ENCODE peak calls at places on chromosomes 6 and 20, in eight cellular contexts. One of them, this sample, is unnamed.

GRCh38 chr20:5077761-5078387 is 41.9 kb downstream of the PCNA start:
- DNase-seq in NCI-H774: no peak
- DNase-seq in NCI-H1694 treated with DMSO at 0.1 percent for 48 hours: no peak
- DNase-seq in mucosa of descending colon: no peak
- DNase-seq in left cardiac atrium: no peak
- DNase-seq in A172: peak; percentile 29
- DNase-seq in HEK293T: no peak
- DNase-seq in T-helper 1 cell: no peak
- DNase-seq in this sample: no peak

GRCh38 chr20:37880726-37881591 is 22.0 kb upstream of the VSTM2L start:
- DNase-seq in NCI-H774: no peak
- DNase-seq in NCI-H1694 treated with DMSO at 0.1 percent for 48 hours: no peak
- DNase-seq in mucosa of descending colon: no peak
- DNase-seq in left cardiac atrium: peak; percentile 87
- DNase-seq in A172: no peak
- DNase-seq in HEK293T: peak; percentile 34
- DNase-seq in T-helper 1 cell: no peak
- DNase-seq in this sample: no peak

GRCh38 chr6:63663147-63663877 is 27.7 kb downstream of the PHF3 start:
- DNase-seq in NCI-H774: no peak
- DNase-seq in NCI-H1694 treated with DMSO at 0.1 percent for 48 hours: no peak
- DNase-seq in mucosa of descending colon: no peak
- DNase-seq in left cardiac atrium: no peak
- DNase-seq in A172: peak; percentile 67
- DNase-seq in HEK293T: no peak
- DNase-seq in T-helper 1 cell: no peak
- DNase-seq in this sample: no peak

GRCh38 chr6:140462495-140463311 is 1088.3 kb upstream of the CITED2 start:
- DNase-seq in NCI-H774: peak; percentile 66
- DNase-seq in NCI-H1694 treated with DMSO at 0.1 percent for 48 hours: no peak
- DNase-seq in mucosa of descending colon: peak; percentile 38
- DNase-seq in left cardiac atrium: no peak
- DNase-seq in A172: peak; percentile 57
- DNase-seq in HEK293T: no peak
- DNase-seq in T-helper 1 cell: no peak
- DNase-seq in this sample: no peak

GRCh38 chr6:44041461-44042260 is 85.6 kb downstream of the MRPL14 start:
- DNase-seq in NCI-H774: no peak
- DNase-seq in NCI-H1694 treated with DMSO at 0.1 percent for 48 hours: no peak
- DNase-seq in mucosa of descending colon: no peak
- DNase-seq in left cardiac atrium: peak; percentile 63
- DNase-seq in A172: peak; percentile 96
- DNase-seq in HEK293T: no peak
- DNase-seq in T-helper 1 cell: no peak
- DNase-seq in this sample: no peak

GRCh38 chr6:92132446-92132845 is 1286.9 kb downstream of the EPHA7 start:
- DNase-seq in NCI-H774: no peak
- DNase-seq in NCI-H1694 treated with DMSO at 0.1 percent for 48 hours: no peak
- DNase-seq in mucosa of descending colon: no peak
- DNase-seq in left cardiac atrium: no peak
- DNase-seq in A172: no peak
- DNase-seq in HEK293T: no peak
- DNase-seq in T-helper 1 cell: no peak
- DNase-seq in this sample: no peak

GRCh38 chr6:2938632-2939083 is 32.7 kb downstream of the SERPINB6 start:
- DNase-seq in NCI-H774: no peak
- DNase-seq in NCI-H1694 treated with DMSO at 0.1 percent for 48 hours: no peak
- DNase-seq in mucosa of descending colon: peak; percentile 64
- DNase-seq in left cardiac atrium: no peak
- DNase-seq in A172: no peak
- DNase-seq in HEK293T: peak; percentile 30
- DNase-seq in T-helper 1 cell: no peak
- DNase-seq in this sample: no peak

GRCh38 chr6:104585646-104586045 is 274.1 kb downstream of the HACE1 start:
- DNase-seq in NCI-H774: no peak
- DNase-seq in NCI-H1694 treated with DMSO at 0.1 percent for 48 hours: no peak
- DNase-seq in mucosa of descending colon: no peak
- DNase-seq in left cardiac atrium: no peak
- DNase-seq in A172: no peak
- DNase-seq in HEK293T: no peak
- DNase-seq in T-helper 1 cell: no peak
- DNase-seq in this sample: no peak

GRCh38 chr6:34248198-34248726 is 544 bp downstream of the SMIM29 start:
- DNase-seq in NCI-H774: no peak
- DNase-seq in NCI-H1694 treated with DMSO at 0.1 percent for 48 hours: no peak
- DNase-seq in mucosa of descending colon: peak; percentile 70
- DNase-seq in left cardiac atrium: peak; percentile 78
- DNase-seq in A172: peak; percentile 52
- DNase-seq in HEK293T: peak; percentile 12
- DNase-seq in T-helper 1 cell: no peak
- DNase-seq in this sample: peak; percentile 38

GRCh38 chr20:40265872-40266533 is 423.0 kb downstream of the MAFB start:
- DNase-seq in NCI-H774: no peak
- DNase-seq in NCI-H1694 treated with DMSO at 0.1 percent for 48 hours: peak; percentile 5
- DNase-seq in mucosa of descending colon: peak; percentile 64
- DNase-seq in left cardiac atrium: no peak
- DNase-seq in A172: peak; percentile 25
- DNase-seq in HEK293T: no peak
- DNase-seq in T-helper 1 cell: no peak
- DNase-seq in this sample: no peak

GRCh38 chr6:33914519-33915120 is 110.8 kb upstream of the MLN start:
- DNase-seq in NCI-H774: no peak
- DNase-seq in NCI-H1694 treated with DMSO at 0.1 percent for 48 hours: no peak
- DNase-seq in mucosa of descending colon: peak; percentile 42
- DNase-seq in left cardiac atrium: no peak
- DNase-seq in A172: no peak
- DNase-seq in HEK293T: no peak
- DNase-seq in T-helper 1 cell: no peak
- DNase-seq in this sample: no peak

GRCh38 chr20:44624743-44625271 is 26.7 kb downstream of the ADA start:
- DNase-seq in NCI-H774: no peak
- DNase-seq in NCI-H1694 treated with DMSO at 0.1 percent for 48 hours: no peak
- DNase-seq in mucosa of descending colon: no peak
- DNase-seq in left cardiac atrium: no peak
- DNase-seq in A172: no peak
- DNase-seq in HEK293T: no peak
- DNase-seq in T-helper 1 cell: no peak
- DNase-seq in this sample: no peak

GRCh38 chr6:6694825-6695710 is 106.5 kb downstream of the LY86 start:
- DNase-seq in NCI-H774: no peak
- DNase-seq in NCI-H1694 treated with DMSO at 0.1 percent for 48 hours: no peak
- DNase-seq in mucosa of descending colon: peak; percentile 90
- DNase-seq in left cardiac atrium: peak; percentile 75
- DNase-seq in A172: no peak
- DNase-seq in HEK293T: no peak
- DNase-seq in T-helper 1 cell: no peak
- DNase-seq in this sample: no peak

GRCh38 chr6:157995458-157995857 is 13.8 kb downstream of the SYNJ2 start:
- DNase-seq in NCI-H774: no peak
- DNase-seq in NCI-H1694 treated with DMSO at 0.1 percent for 48 hours: peak; percentile 58
- DNase-seq in mucosa of descending colon: no peak
- DNase-seq in left cardiac atrium: peak; percentile 7
- DNase-seq in A172: no peak
- DNase-seq in HEK293T: no peak
- DNase-seq in T-helper 1 cell: no peak
- DNase-seq in this sample: no peak

GRCh38 chr20:32930181-32930580 is 71.5 kb downstream of the EFCAB8 start:
- DNase-seq in NCI-H774: no peak
- DNase-seq in NCI-H1694 treated with DMSO at 0.1 percent for 48 hours: no peak
- DNase-seq in mucosa of descending colon: no peak
- DNase-seq in left cardiac atrium: no peak
- DNase-seq in A172: no peak
- DNase-seq in HEK293T: no peak
- DNase-seq in T-helper 1 cell: no peak
- DNase-seq in this sample: no peak

GRCh38 chr6:140124498-140124897 is 750.0 kb upstream of the CITED2 start:
- DNase-seq in NCI-H774: no peak
- DNase-seq in NCI-H1694 treated with DMSO at 0.1 percent for 48 hours: no peak
- DNase-seq in mucosa of descending colon: peak; percentile 59
- DNase-seq in left cardiac atrium: no peak
- DNase-seq in A172: no peak
- DNase-seq in HEK293T: no peak
- DNase-seq in T-helper 1 cell: no peak
- DNase-seq in this sample: no peak

GRCh38 chr6:88877893-88878292 is 85.5 kb downstream of the RNGTT start:
- DNase-seq in NCI-H774: no peak
- DNase-seq in NCI-H1694 treated with DMSO at 0.1 percent for 48 hours: no peak
- DNase-seq in mucosa of descending colon: no peak
- DNase-seq in left cardiac atrium: no peak
- DNase-seq in A172: no peak
- DNase-seq in HEK293T: no peak
- DNase-seq in T-helper 1 cell: no peak
- DNase-seq in this sample: no peak

GRCh38 chr20:17875106-17875980 is 93.3 kb downstream of the SNX5 start:
- DNase-seq in NCI-H774: no peak
- DNase-seq in NCI-H1694 treated with DMSO at 0.1 percent for 48 hours: no peak
- DNase-seq in mucosa of descending colon: peak; percentile 98
- DNase-seq in left cardiac atrium: peak; percentile 82
- DNase-seq in A172: peak; percentile 53
- DNase-seq in HEK293T: no peak
- DNase-seq in T-helper 1 cell: no peak
- DNase-seq in this sample: no peak

GRCh38 chr20:31496761-31497295 is 17.4 kb upstream of the HM13 start:
- DNase-seq in NCI-H774: no peak
- DNase-seq in NCI-H1694 treated with DMSO at 0.1 percent for 48 hours: no peak
- DNase-seq in mucosa of descending colon: no peak
- DNase-seq in left cardiac atrium: peak; percentile 87
- DNase-seq in A172: peak; percentile 84
- DNase-seq in HEK293T: no peak
- DNase-seq in T-helper 1 cell: no peak
- DNase-seq in this sample: no peak

GRCh38 chr6:28841290-28841689 is 82.5 kb downstream of the TRIM27 start:
- DNase-seq in NCI-H774: no peak
- DNase-seq in NCI-H1694 treated with DMSO at 0.1 percent for 48 hours: no peak
- DNase-seq in mucosa of descending colon: no peak
- DNase-seq in left cardiac atrium: no peak
- DNase-seq in A172: no peak
- DNase-seq in HEK293T: no peak
- DNase-seq in T-helper 1 cell: no peak
- DNase-seq in this sample: no peak

GRCh38 chr6:170135041-170135440 is 155.8 kb downstream of the DLL1 start:
- DNase-seq in NCI-H774: no peak
- DNase-seq in NCI-H1694 treated with DMSO at 0.1 percent for 48 hours: no peak
- DNase-seq in mucosa of descending colon: no peak
- DNase-seq in left cardiac atrium: no peak
- DNase-seq in A172: no peak
- DNase-seq in HEK293T: no peak
- DNase-seq in T-helper 1 cell: no peak
- DNase-seq in this sample: no peak

GRCh38 chr6:148969679-148970078 is 222.8 kb downstream of the UST start:
- DNase-seq in NCI-H774: peak; percentile 16
- DNase-seq in NCI-H1694 treated with DMSO at 0.1 percent for 48 hours: no peak
- DNase-seq in mucosa of descending colon: peak; percentile 15
- DNase-seq in left cardiac atrium: peak; percentile 37
- DNase-seq in A172: no peak
- DNase-seq in HEK293T: peak; percentile 61
- DNase-seq in T-helper 1 cell: no peak
- DNase-seq in this sample: peak; percentile 44

GRCh38 chr20:23459431-23460112 is 6.9 kb upstream of the CST11 start:
- DNase-seq in NCI-H774: no peak
- DNase-seq in NCI-H1694 treated with DMSO at 0.1 percent for 48 hours: no peak
- DNase-seq in mucosa of descending colon: no peak
- DNase-seq in left cardiac atrium: no peak
- DNase-seq in A172: no peak
- DNase-seq in HEK293T: no peak
- DNase-seq in T-helper 1 cell: no peak
- DNase-seq in this sample: no peak

GRCh38 chr20:13302647-13303425 is 81.8 kb downstream of the ISM1 start:
- DNase-seq in NCI-H774: peak; percentile 32
- DNase-seq in NCI-H1694 treated with DMSO at 0.1 percent for 48 hours: peak; percentile 19
- DNase-seq in mucosa of descending colon: peak; percentile 66
- DNase-seq in left cardiac atrium: no peak
- DNase-seq in A172: peak; percentile 6
- DNase-seq in HEK293T: peak; percentile 36
- DNase-seq in T-helper 1 cell: no peak
- DNase-seq in this sample: peak; percentile 50

GRCh38 chr6:40550096-40550731 is 37.0 kb downstream of the LRFN2 start:
- DNase-seq in NCI-H774: peak; percentile 2
- DNase-seq in NCI-H1694 treated with DMSO at 0.1 percent for 48 hours: peak; percentile 1
- DNase-seq in mucosa of descending colon: peak; percentile 74
- DNase-seq in left cardiac atrium: peak; percentile 27
- DNase-seq in A172: peak; percentile 13
- DNase-seq in HEK293T: peak; percentile 54
- DNase-seq in T-helper 1 cell: no peak
- DNase-seq in this sample: peak; percentile 30

GRCh38 chr6:45791181-45791580 is 224.5 kb downstream of the CLIC5 start:
- DNase-seq in NCI-H774: no peak
- DNase-seq in NCI-H1694 treated with DMSO at 0.1 percent for 48 hours: no peak
- DNase-seq in mucosa of descending colon: no peak
- DNase-seq in left cardiac atrium: no peak
- DNase-seq in A172: no peak
- DNase-seq in HEK293T: no peak
- DNase-seq in T-helper 1 cell: no peak
- DNase-seq in this sample: no peak

GRCh38 chr6:17714879-17715860 is 8.4 kb upstream of the NUP153 start:
- DNase-seq in NCI-H774: no peak
- DNase-seq in NCI-H1694 treated with DMSO at 0.1 percent for 48 hours: no peak
- DNase-seq in mucosa of descending colon: no peak
- DNase-seq in left cardiac atrium: no peak
- DNase-seq in A172: peak; percentile 92
- DNase-seq in HEK293T: peak; percentile 14
- DNase-seq in T-helper 1 cell: no peak
- DNase-seq in this sample: no peak

GRCh38 chr20:41423026-41423425 is 56.4 kb upstream of the EMILIN3 start:
- DNase-seq in NCI-H774: no peak
- DNase-seq in NCI-H1694 treated with DMSO at 0.1 percent for 48 hours: no peak
- DNase-seq in mucosa of descending colon: no peak
- DNase-seq in left cardiac atrium: no peak
- DNase-seq in A172: no peak
- DNase-seq in HEK293T: no peak
- DNase-seq in T-helper 1 cell: no peak
- DNase-seq in this sample: no peak

GRCh38 chr20:29874476-29875202 is 1382.8 kb upstream of the DEFB115 start:
- DNase-seq in NCI-H774: no peak
- DNase-seq in NCI-H1694 treated with DMSO at 0.1 percent for 48 hours: no peak
- DNase-seq in mucosa of descending colon: no peak
- DNase-seq in left cardiac atrium: no peak
- DNase-seq in A172: no peak
- DNase-seq in HEK293T: no peak
- DNase-seq in T-helper 1 cell: no peak
- DNase-seq in this sample: no peak

This sample was measured in nephron progenitor cell.